ENCODE peak calls at places on chromosomes 5 and 9, in seven cellular contexts. P, H, G, F, V, K and X are unnamed samples.

GRCh38 chr5:84113246-84114118 is 271.2 kb downstream of the EDIL3 start:
- DNase-seq in P (peak; percentile 22), H (peak; percentile 10), G (peak; percentile 37), F (peak; percentile 55), V (no peak), K (peak; percentile 45), X (peak; percentile 78)

GRCh38 chr5:124980174-124980941 is 233.9 kb upstream of the ZNF608 start:
- DNase-seq in P (no peak), H (peak; percentile 34), G (peak; percentile 59), F (peak; percentile 75), V (no peak), K (peak; percentile 61), X (peak; percentile 29)

GRCh38 chr9:120710110-120710981 is 3.9 kb downstream of the MEGF9 start:
- DNase-seq in P (peak; percentile 39), H (peak; percentile 72), G (no peak), F (no peak), V (no peak), K (no peak), X (no peak)

GRCh38 chr5:81450940-81451339 is 57.0 kb upstream of the ACOT12 start:
- DNase-seq in P (peak; percentile 16), H (no peak), G (no peak), F (no peak), V (no peak), K (no peak), X (peak; percentile 28)

GRCh38 chr5:173855995-173856656 is 32.0 kb upstream of the CPEB4 start:
- DNase-seq in P (no peak), H (no peak), G (no peak), F (no peak), V (no peak), K (no peak), X (no peak)

GRCh38 chr5:141208478-141208877 is at the start of gene PCDHB12:
- DNase-seq in P (peak; percentile 2), H (no peak), G (no peak), F (peak; percentile 50), V (no peak), K (no peak), X (peak; percentile 45)

GRCh38 chr5:19903611-19904010 is 84.4 kb downstream of the CDH18 start:
- DNase-seq in P (no peak), H (peak; percentile 13), G (no peak), F (no peak), V (no peak), K (no peak), X (no peak)

GRCh38 chr5:38373733-38374132 is 115.4 kb downstream of the EGFLAM start:
- DNase-seq in P (peak; percentile 6), H (no peak), G (no peak), F (no peak), V (no peak), K (no peak), X (no peak)

GRCh38 chr5:134545070-134545868 is 19.8 kb downstream of the JADE2 start:
- DNase-seq in P (no peak), H (peak; percentile 87), G (no peak), F (no peak), V (no peak), K (no peak), X (no peak)

GRCh38 chr9:108680946-108681345 is 174.8 kb downstream of the ACTL7B start:
- DNase-seq in P (no peak), H (no peak), G (no peak), F (no peak), V (no peak), K (no peak), X (no peak)

GRCh38 chr9:131814714-131815113 is 74.8 kb upstream of the RAPGEF1 start:
- DNase-seq in P (no peak), H (no peak), G (no peak), F (no peak), V (no peak), K (no peak), X (no peak)

GRCh38 chr9:118455781-118456180 is 751.6 kb downstream of the TLR4 start:
- DNase-seq in P (no peak), H (no peak), G (no peak), F (no peak), V (no peak), K (no peak), X (no peak)

GRCh38 chr5:91240175-91240574 is 142.9 kb downstream of the ARRDC3 start:
- DNase-seq in P (no peak), H (no peak), G (no peak), F (no peak), V (no peak), K (no peak), X (no peak)

GRCh38 chr5:124052201-124052600 is 540.2 kb downstream of the CSNK1G3 start:
- DNase-seq in P (no peak), H (peak; percentile 15), G (peak; percentile 15), F (no peak), V (no peak), K (no peak), X (peak; percentile 33)

GRCh38 chr5:72013741-72014703 is 93.3 kb upstream of the MAP1B start:
- DNase-seq in P (peak; percentile 57), H (peak; percentile 47), G (peak; percentile 80), F (no peak), V (no peak), K (no peak), X (peak; percentile 13)

GRCh38 chr9:115088856-115089255 is 29.1 kb downstream of the TNC start:
- DNase-seq in P (peak; percentile 65), H (peak; percentile 30), G (no peak), F (no peak), V (no peak), K (no peak), X (no peak)

GRCh38 chr5:16913840-16914435 is 22.1 kb downstream of the MYO10 start:
- DNase-seq in P (no peak), H (no peak), G (no peak), F (no peak), V (no peak), K (no peak), X (no peak)

GRCh38 chr5:133962801-133963476 is 5.5 kb downstream of the C5orf15 start:
- DNase-seq in P (peak; percentile 79), H (peak; percentile 73), G (no peak), F (no peak), V (no peak), K (no peak), X (no peak)

GRCh38 chr9:95003694-95004451 is 277.4 kb downstream of the AOPEP start:
- DNase-seq in P (peak; percentile 53), H (peak; percentile 60), G (no peak), F (peak; percentile 63), V (no peak), K (no peak), X (peak; percentile 64)

GRCh38 chr5:30156156-30156555 is 1037.3 kb upstream of the CDH6 start:
- DNase-seq in P (no peak), H (no peak), G (no peak), F (no peak), V (no peak), K (no peak), X (no peak)

GRCh38 chr9:3401556-3401955 is 124.2 kb downstream of the RFX3 start:
- DNase-seq in P (no peak), H (no peak), G (peak; percentile 66), F (no peak), V (no peak), K (no peak), X (no peak)

GRCh38 chr5:59322058-59322457 is 571.5 kb downstream of the PDE4D start:
- DNase-seq in P (no peak), H (no peak), G (no peak), F (no peak), V (no peak), K (no peak), X (no peak)

GRCh38 chr5:172144931-172145869 is 42.8 kb downstream of the STK10 start:
- DNase-seq in P (no peak), H (no peak), G (no peak), F (no peak), V (peak; percentile 55), K (no peak), X (no peak)
- H2AK5ac ChIP-seq in P (no peak overlapping the region), H (no peak overlapping the region), G (peak overlapping the region; percentile 34), F (no peak overlapping the region), V (peak overlapping the region; percentile 86), K (peak overlapping the region; percentile 39), X (no peak overlapping the region)

GRCh38 chr5:88681402-88681801 is 201.6 kb downstream of the MEF2C start:
- DNase-seq in P (no peak), H (no peak), G (no peak), F (no peak), V (no peak), K (no peak), X (no peak)

GRCh38 chr5:88677943-88678779 is 204.8 kb downstream of the MEF2C start:
- DNase-seq in P (no peak), H (no peak), G (no peak), F (peak; percentile 78), V (no peak), K (no peak), X (no peak)

GRCh38 chr5:88678780-88679491 is 204.0 kb downstream of the MEF2C start:
- DNase-seq in P (no peak), H (no peak), G (no peak), F (no peak), V (no peak), K (no peak), X (no peak)

GRCh38 chr5:88679638-88680037 is 203.3 kb downstream of the MEF2C start:
- DNase-seq in P (no peak), H (no peak), G (no peak), F (no peak), V (no peak), K (no peak), X (no peak)

GRCh38 chr5:88680253-88681132 is 202.5 kb downstream of the MEF2C start:
- DNase-seq in P (peak; percentile 14), H (peak; percentile 54), G (no peak), F (peak; percentile 86), V (peak; percentile 43), K (peak; percentile 97), X (peak; percentile 68)
- H2AK5ac ChIP-seq in P (no peak overlapping the region), H (no peak overlapping the region), G (no peak overlapping the region), F (no peak overlapping the region), V (no peak overlapping the region), K (no peak overlapping the region), X (no peak overlapping the region)

GRCh38 chr5:169751490-169751889 is 114.4 kb downstream of the DOCK2 start:
- DNase-seq in P (no peak), H (no peak), G (no peak), F (no peak), V (no peak), K (no peak), X (no peak)

GRCh38 chr5:169757016-169757415 is 119.9 kb downstream of the DOCK2 start:
- DNase-seq in P (peak; percentile 54), H (no peak), G (no peak), F (no peak), V (peak; percentile 70), K (no peak), X (no peak)

GRCh38 chr5:169756071-169756765 is 119.1 kb downstream of the DOCK2 start:
- DNase-seq in P (no peak), H (no peak), G (no peak), F (no peak), V (peak; percentile 62), K (no peak), X (no peak)

GRCh38 chr5:169753795-169754194 is 116.7 kb downstream of the DOCK2 start:
- DNase-seq in P (peak; percentile 75), H (peak; percentile 50), G (no peak), F (no peak), V (no peak), K (no peak), X (no peak)

GRCh38 chr5:169754737-169755136 is 117.7 kb downstream of the DOCK2 start:
- DNase-seq in P (no peak), H (no peak), G (no peak), F (no peak), V (no peak), K (no peak), X (no peak)
- H2AK5ac ChIP-seq in P (peak overlapping the region; percentile 59), H (no peak overlapping the region), G (no peak overlapping the region), F (no peak overlapping the region), V (no peak overlapping the region), K (no peak overlapping the region), X (no peak overlapping the region)

GRCh38 chr9:122380293-122380692 is 9.5 kb downstream of the PTGS1 start:
- DNase-seq in P (no peak), H (no peak), G (no peak), F (no peak), V (no peak), K (no peak), X (no peak)
- H2AK5ac ChIP-seq in P (peak overlapping the region; percentile 69), H (no peak overlapping the region), G (no peak overlapping the region), F (no peak overlapping the region), V (no peak overlapping the region), K (no peak overlapping the region), X (no peak overlapping the region)